ENCODE peak calls at places on chromosomes 5 and 9, in six cellular contexts. One of them, this sample, is unnamed.

GRCh38 chr5:96703985-96704384 is 41.8 kb downstream of the CAST start:
- DNase-seq in fibroblast of pulmonary artery: no peak
- DNase-seq in Panc1: no peak
- DNase-seq in PC-3: no peak
- DNase-seq in fibroblast of the aortic adventitia: no peak
- DNase-seq in LNCaP clone FGC: no peak
- DNase-seq in this sample: no peak

GRCh38 chr5:36647046-36647445 is 40.6 kb downstream of the SLC1A3 start:
- DNase-seq in fibroblast of pulmonary artery: no peak
- DNase-seq in Panc1: no peak
- DNase-seq in PC-3: no peak
- DNase-seq in fibroblast of the aortic adventitia: no peak
- DNase-seq in LNCaP clone FGC: no peak
- DNase-seq in this sample: no peak

GRCh38 chr5:149206524-149207141 is 65.0 kb upstream of the AFAP1L1 start:
- DNase-seq in fibroblast of pulmonary artery: peak
- DNase-seq in Panc1: no peak
- DNase-seq in PC-3: no peak
- DNase-seq in fibroblast of the aortic adventitia: no peak
- DNase-seq in LNCaP clone FGC: no peak
- DNase-seq in this sample: peak

GRCh38 chr9:73026375-73026774 is 73.5 kb upstream of the ALDH1A1 start:
- DNase-seq in fibroblast of pulmonary artery: no peak
- DNase-seq in Panc1: no peak
- DNase-seq in PC-3: no peak
- DNase-seq in fibroblast of the aortic adventitia: no peak
- DNase-seq in LNCaP clone FGC: no peak
- DNase-seq in this sample: no peak

GRCh38 chr9:98907055-98907454 is 36.7 kb upstream of the COL15A1 start:
- DNase-seq in fibroblast of pulmonary artery: no peak
- DNase-seq in Panc1: no peak
- DNase-seq in PC-3: no peak
- DNase-seq in fibroblast of the aortic adventitia: no peak
- DNase-seq in LNCaP clone FGC: no peak
- DNase-seq in this sample: no peak

GRCh38 chr5:89534331-89534730 is 651.3 kb upstream of the MEF2C start:
- DNase-seq in fibroblast of pulmonary artery: peak
- DNase-seq in Panc1: no peak
- DNase-seq in PC-3: no peak
- DNase-seq in fibroblast of the aortic adventitia: peak
- DNase-seq in LNCaP clone FGC: no peak
- DNase-seq in this sample: no peak

GRCh38 chr5:148791696-148792095 is 34.7 kb upstream of the ADRB2 start:
- DNase-seq in fibroblast of pulmonary artery: no peak
- DNase-seq in Panc1: no peak
- DNase-seq in PC-3: peak
- DNase-seq in fibroblast of the aortic adventitia: no peak
- DNase-seq in LNCaP clone FGC: no peak
- DNase-seq in this sample: peak

GRCh38 chr5:172872997-172873491 is 39.0 kb downstream of the ERGIC1 start:
- DNase-seq in fibroblast of pulmonary artery: peak
- DNase-seq in Panc1: no peak
- DNase-seq in PC-3: no peak
- DNase-seq in fibroblast of the aortic adventitia: peak
- DNase-seq in LNCaP clone FGC: no peak
- DNase-seq in this sample: no peak

GRCh38 chr9:97660847-97661246 is 27.2 kb downstream of the NCBP1 start:
- DNase-seq in fibroblast of pulmonary artery: no peak
- DNase-seq in Panc1: no peak
- DNase-seq in PC-3: no peak
- DNase-seq in fibroblast of the aortic adventitia: no peak
- DNase-seq in LNCaP clone FGC: no peak
- DNase-seq in this sample: no peak

GRCh38 chr5:58016329-58016728 is 443.6 kb downstream of the PLK2 start:
- DNase-seq in fibroblast of pulmonary artery: peak
- DNase-seq in Panc1: no peak
- DNase-seq in PC-3: no peak
- DNase-seq in fibroblast of the aortic adventitia: peak
- DNase-seq in LNCaP clone FGC: no peak
- DNase-seq in this sample: peak

GRCh38 chr5:133806847-133807246 is 161.6 kb downstream of the C5orf15 start:
- DNase-seq in fibroblast of pulmonary artery: no peak
- DNase-seq in Panc1: no peak
- DNase-seq in PC-3: no peak
- DNase-seq in fibroblast of the aortic adventitia: no peak
- DNase-seq in LNCaP clone FGC: no peak
- DNase-seq in this sample: no peak

GRCh38 chr5:134438641-134439621 is 27.2 kb upstream of the CDKN2AIPNL start:
- DNase-seq in fibroblast of pulmonary artery: peak
- DNase-seq in Panc1: no peak
- DNase-seq in PC-3: peak
- DNase-seq in fibroblast of the aortic adventitia: peak
- DNase-seq in LNCaP clone FGC: peak
- DNase-seq in this sample: peak

GRCh38 chr9:125732562-125732961 is 14.6 kb upstream of the PBX3 start:
- DNase-seq in fibroblast of pulmonary artery: peak
- DNase-seq in Panc1: no peak
- DNase-seq in PC-3: peak
- DNase-seq in fibroblast of the aortic adventitia: no peak
- DNase-seq in LNCaP clone FGC: no peak
- DNase-seq in this sample: peak

GRCh38 chr9:4327504-4328191 is 27.8 kb upstream of the GLIS3 start:
- DNase-seq in fibroblast of pulmonary artery: peak
- DNase-seq in Panc1: no peak
- DNase-seq in PC-3: peak
- DNase-seq in fibroblast of the aortic adventitia: peak
- DNase-seq in LNCaP clone FGC: no peak
- DNase-seq in this sample: peak

GRCh38 chr5:131671409-131671808 is 36.4 kb upstream of the RAPGEF6 start:
- DNase-seq in fibroblast of pulmonary artery: peak
- DNase-seq in Panc1: no peak
- DNase-seq in PC-3: no peak
- DNase-seq in fibroblast of the aortic adventitia: no peak
- DNase-seq in LNCaP clone FGC: no peak
- DNase-seq in this sample: no peak

GRCh38 chr5:82365744-82366228 is 87.6 kb upstream of the RPS23 start:
- DNase-seq in fibroblast of pulmonary artery: peak
- DNase-seq in Panc1: no peak
- DNase-seq in PC-3: peak
- DNase-seq in fibroblast of the aortic adventitia: peak
- DNase-seq in LNCaP clone FGC: no peak
- DNase-seq in this sample: peak

GRCh38 chr9:124475158-124475867 is 25.1 kb downstream of the ADGRD2 start:
- DNase-seq in fibroblast of pulmonary artery: no peak
- DNase-seq in Panc1: no peak
- DNase-seq in PC-3: no peak
- DNase-seq in fibroblast of the aortic adventitia: no peak
- DNase-seq in LNCaP clone FGC: no peak
- DNase-seq in this sample: no peak

GRCh38 chr5:115472601-115473000 is 72.0 kb downstream of the FEM1C start:
- DNase-seq in fibroblast of pulmonary artery: peak
- DNase-seq in Panc1: no peak
- DNase-seq in PC-3: no peak
- DNase-seq in fibroblast of the aortic adventitia: peak
- DNase-seq in LNCaP clone FGC: no peak
- DNase-seq in this sample: no peak

GRCh38 chr5:179212870-179213269 is 132.4 kb downstream of the ADAMTS2 start:
- DNase-seq in fibroblast of pulmonary artery: peak
- DNase-seq in Panc1: no peak
- DNase-seq in PC-3: no peak
- DNase-seq in fibroblast of the aortic adventitia: no peak
- DNase-seq in LNCaP clone FGC: no peak
- DNase-seq in this sample: no peak

GRCh38 chr5:87899109-87900100 is 369.2 kb downstream of the TMEM161B start:
- DNase-seq in fibroblast of pulmonary artery: no peak
- DNase-seq in Panc1: no peak
- DNase-seq in PC-3: peak
- DNase-seq in fibroblast of the aortic adventitia: no peak
- DNase-seq in LNCaP clone FGC: no peak
- DNase-seq in this sample: peak

GRCh38 chr5:74556631-74557595 is 83.6 kb downstream of the ENC1 start:
- DNase-seq in fibroblast of pulmonary artery: peak
- DNase-seq in Panc1: no peak
- DNase-seq in PC-3: no peak
- DNase-seq in fibroblast of the aortic adventitia: peak
- DNase-seq in LNCaP clone FGC: no peak
- DNase-seq in this sample: peak

GRCh38 chr9:84780385-84780784 is 110.9 kb downstream of the NTRK2 start:
- DNase-seq in fibroblast of pulmonary artery: no peak
- DNase-seq in Panc1: no peak
- DNase-seq in PC-3: no peak
- DNase-seq in fibroblast of the aortic adventitia: no peak
- DNase-seq in LNCaP clone FGC: no peak
- DNase-seq in this sample: no peak

GRCh38 chr9:84782228-84782866 is 112.8 kb downstream of the NTRK2 start:
- DNase-seq in fibroblast of pulmonary artery: peak
- DNase-seq in Panc1: no peak
- DNase-seq in PC-3: no peak
- DNase-seq in fibroblast of the aortic adventitia: peak
- DNase-seq in LNCaP clone FGC: no peak
- DNase-seq in this sample: no peak

GRCh38 chr9:84778537-84778936 is 109.0 kb downstream of the NTRK2 start:
- DNase-seq in fibroblast of pulmonary artery: no peak
- DNase-seq in Panc1: no peak
- DNase-seq in PC-3: no peak
- DNase-seq in fibroblast of the aortic adventitia: no peak
- DNase-seq in LNCaP clone FGC: no peak
- DNase-seq in this sample: no peak

GRCh38 chr9:84779892-84780291 is 110.4 kb downstream of the NTRK2 start:
- DNase-seq in fibroblast of pulmonary artery: no peak
- DNase-seq in Panc1: no peak
- DNase-seq in PC-3: no peak
- DNase-seq in fibroblast of the aortic adventitia: no peak
- DNase-seq in LNCaP clone FGC: no peak
- DNase-seq in this sample: no peak

DNA sequence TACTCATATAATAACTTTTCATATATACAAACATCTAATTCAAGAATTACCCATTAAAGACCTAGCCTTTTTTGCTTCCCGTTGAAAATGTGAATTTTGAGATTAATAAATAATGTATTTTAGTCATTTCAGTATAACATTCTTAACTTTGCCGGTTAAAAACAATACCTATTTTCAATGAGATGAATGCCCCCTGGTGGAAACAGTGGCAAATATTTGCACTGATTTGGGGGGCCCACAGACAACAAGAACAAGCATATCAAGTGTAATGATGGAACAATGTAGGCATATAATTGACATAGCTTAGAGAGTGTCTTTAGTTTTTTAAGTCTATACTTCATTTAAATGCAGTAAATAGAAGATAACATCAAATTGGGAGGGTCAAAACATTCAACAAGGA is 111.9 kb downstream of the NTRK2 start:
- DNase-seq in fibroblast of pulmonary artery: peak
- DNase-seq in Panc1: no peak
- DNase-seq in PC-3: peak
- DNase-seq in fibroblast of the aortic adventitia: peak
- DNase-seq in LNCaP clone FGC: no peak
- DNase-seq in this sample: peak
- TF ChIP-seq CTCF in fibroblast of pulmonary artery: peak
- TF ChIP-seq CTCF in Panc1: peak
- TF ChIP-seq CTCF in PC-3: peak
- TF ChIP-seq CTCF in fibroblast of the aortic adventitia: peak
- TF ChIP-seq CTCF in LNCaP clone FGC: peak
- TF ChIP-seq CTCF in this sample: peak

GRCh38 chr5:9268226-9268625 is 277.6 kb downstream of the SEMA5A start:
- DNase-seq in fibroblast of pulmonary artery: peak
- DNase-seq in Panc1: no peak
- DNase-seq in PC-3: no peak
- DNase-seq in fibroblast of the aortic adventitia: no peak
- DNase-seq in LNCaP clone FGC: no peak
- DNase-seq in this sample: no peak
- TF ChIP-seq CTCF in fibroblast of pulmonary artery: no peak
- TF ChIP-seq CTCF in Panc1: no peak
- TF ChIP-seq CTCF in PC-3: no peak
- TF ChIP-seq CTCF in fibroblast of the aortic adventitia: no peak
- TF ChIP-seq CTCF in LNCaP clone FGC: no peak
- TF ChIP-seq CTCF in this sample: no peak

DNA sequence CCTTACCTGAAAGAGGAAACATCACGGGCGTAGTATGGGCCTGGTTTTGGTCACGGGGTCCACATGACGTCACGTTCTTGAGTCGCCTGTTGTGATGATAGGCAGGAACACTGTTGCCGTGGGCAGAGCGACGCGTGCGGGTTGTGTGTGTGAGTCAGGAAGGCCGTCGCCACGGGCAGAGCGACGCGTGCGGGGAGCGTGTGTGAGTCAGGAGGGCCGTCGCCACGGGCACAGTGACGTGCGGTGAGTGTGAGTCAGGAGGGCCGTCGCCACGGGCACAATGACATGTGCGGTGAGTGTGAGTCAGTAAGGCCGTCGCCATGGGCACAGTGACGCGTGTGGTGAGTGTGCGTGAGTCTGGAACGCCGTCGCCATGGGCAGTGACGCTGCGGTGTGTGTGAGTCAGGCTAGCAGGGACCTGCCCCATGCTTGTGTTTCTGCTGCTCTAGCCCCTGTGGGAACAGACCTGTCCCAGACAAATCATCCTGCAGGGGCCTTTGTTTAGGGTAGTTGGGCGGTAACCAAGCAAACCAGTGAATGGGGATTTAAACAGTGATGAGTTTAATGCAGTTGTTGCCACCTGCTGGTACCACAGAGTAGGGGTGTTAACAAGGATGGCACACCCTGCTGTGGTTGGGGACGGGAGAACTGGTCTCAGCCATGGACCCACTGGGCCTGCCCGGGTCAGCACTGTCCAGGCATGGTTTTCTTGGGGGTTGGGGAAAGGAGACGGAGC is 19.8 kb downstream of the TRIP13 start:
- DNase-seq in fibroblast of pulmonary artery: peak
- DNase-seq in Panc1: peak
- DNase-seq in PC-3: peak
- DNase-seq in fibroblast of the aortic adventitia: peak
- DNase-seq in LNCaP clone FGC: no peak
- DNase-seq in this sample: peak
- TF ChIP-seq CTCF in fibroblast of pulmonary artery: peak
- TF ChIP-seq CTCF in Panc1: peak
- TF ChIP-seq CTCF in PC-3: peak
- TF ChIP-seq CTCF in fibroblast of the aortic adventitia: peak
- TF ChIP-seq CTCF in LNCaP clone FGC: no peak
- TF ChIP-seq CTCF in this sample: peak

DNA sequence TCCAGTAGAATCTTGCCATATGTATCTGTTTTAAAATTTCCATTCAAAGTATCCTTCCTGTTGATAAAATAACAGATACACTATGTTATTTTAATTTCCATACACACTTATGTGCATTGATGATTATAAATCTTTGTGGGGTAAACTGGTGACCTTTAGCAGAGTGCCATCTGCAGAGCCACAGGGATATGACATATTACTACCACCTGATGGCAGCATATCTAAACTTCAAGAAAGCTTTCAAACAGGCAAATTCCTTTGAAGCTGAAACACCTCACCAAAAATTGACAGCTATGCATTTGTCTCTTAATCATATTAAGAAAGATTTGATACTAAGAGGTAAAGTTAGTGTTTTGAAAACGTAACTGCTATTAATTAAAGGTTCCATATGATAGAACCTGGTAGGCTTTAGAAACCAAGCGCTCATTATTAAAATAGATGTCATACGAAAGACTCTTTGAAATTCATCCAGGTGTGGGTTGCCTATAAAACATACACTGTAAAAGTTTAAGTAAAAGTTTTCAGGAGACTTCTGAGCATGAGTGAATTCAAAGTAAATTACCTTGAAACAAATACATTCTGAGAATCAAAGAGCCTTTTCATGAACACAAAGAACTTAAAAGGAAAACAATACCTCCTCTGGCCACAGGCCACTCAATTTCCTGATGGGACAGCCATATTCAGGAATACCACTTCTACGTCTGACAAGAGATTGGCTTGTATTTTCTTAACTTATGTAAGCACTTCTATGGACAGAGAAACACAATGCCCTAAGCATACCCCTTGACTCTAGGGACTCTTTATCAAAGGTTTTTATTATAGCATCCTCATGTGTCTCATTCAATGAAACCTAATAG is 93.3 kb downstream of the KIAA0825 start:
- DNase-seq in fibroblast of pulmonary artery: peak
- DNase-seq in Panc1: peak
- DNase-seq in PC-3: peak
- DNase-seq in fibroblast of the aortic adventitia: peak
- DNase-seq in LNCaP clone FGC: peak
- DNase-seq in this sample: peak
- TF ChIP-seq CTCF in fibroblast of pulmonary artery: peak
- TF ChIP-seq CTCF in Panc1: peak
- TF ChIP-seq CTCF in PC-3: peak
- TF ChIP-seq CTCF in fibroblast of the aortic adventitia: peak
- TF ChIP-seq CTCF in LNCaP clone FGC: peak
- TF ChIP-seq CTCF in this sample: peak

This sample was measured in MCF 10A.